ENCODE peak calls at places on chromosomes 1 and 21, in four cellular contexts. O, N, G and M are unnamed samples.

GRCh38 chr21:44888581-44889550 is 15.4 kb upstream of the PTTG1IP start:
- DNase-seq in O (peak), N (no peak), G (no peak), M (no peak)

GRCh38 chr1:89998306-89998705 is 3.4 kb downstream of the ZNF326 start:
- DNase-seq in O (no peak), N (no peak), G (no peak), M (no peak)

GRCh38 chr1:89802036-89802435 is 18.8 kb upstream of the LRRC8D start:
- DNase-seq in O (no peak), N (no peak), G (no peak), M (no peak)

GRCh38 chr1:25100151-25100841 is 132.0 kb downstream of the SYF2 start:
- DNase-seq in O (no peak), N (no peak), G (no peak), M (no peak)

GRCh38 chr21:27761623-27762022 is 794.7 kb upstream of the ADAMTS5 start:
- DNase-seq in O (no peak), N (no peak), G (no peak), M (no peak)

GRCh38 chr1:108877324-108877812 is 583 bp downstream of the GPSM2 start:
- DNase-seq in O (no peak), N (peak), G (no peak), M (no peak)

GRCh38 chr1:37347104-37347503 is 127.3 kb upstream of the ZC3H12A start:
- DNase-seq in O (no peak), N (no peak), G (no peak), M (no peak)

GRCh38 chr1:40477680-40478057 is 579 bp downstream of the ZFP69 start:
- DNase-seq in O (no peak), N (peak), G (no peak), M (no peak)

GRCh38 chr1:56780832-56781231 is 38.4 kb downstream of the FYB2 start:
- DNase-seq in O (no peak), N (no peak), G (no peak), M (no peak)

GRCh38 chr1:39885516-39885915 is 2.2 kb upstream of the TRIT1 start:
- DNase-seq in O (no peak), N (no peak), G (no peak), M (no peak)

GRCh38 chr1:186033744-186034345 is 299.7 kb downstream of the HMCN1 start:
- DNase-seq in O (no peak), N (peak), G (no peak), M (no peak)

GRCh38 chr1:52925571-52926005 is 1.5 kb upstream of the SCP2 start:
- DNase-seq in O (no peak), N (no peak), G (no peak), M (no peak)

GRCh38 chr1:203625623-203626189 is 926 bp upstream of the ATP2B4 start:
- DNase-seq in O (no peak), N (peak), G (peak), M (no peak)

GRCh38 chr1:5722635-5723157 is 269.5 kb downstream of the NPHP4 start:
- DNase-seq in O (no peak), N (no peak), G (no peak), M (no peak)

GRCh38 chr1:206447079-206447780 is 23.0 kb upstream of the IKBKE start:
- DNase-seq in O (no peak), N (no peak), G (no peak), M (no peak)

GRCh38 chr1:227939791-227940771 is 7.7 kb downstream of the WNT9A start:
- DNase-seq in O (peak), N (no peak), G (no peak), M (no peak)

GRCh38 chr1:63730211-63730610 is 43.6 kb upstream of the ROR1 start:
- DNase-seq in O (no peak), N (no peak), G (no peak), M (no peak)

GRCh38 chr1:200530551-200531261 is 89.8 kb downstream of the KIF14 start:
- DNase-seq in O (no peak), N (no peak), G (peak), M (no peak)

GRCh38 chr1:149925751-149926150 is 1.9 kb downstream of the SF3B4 start:
- DNase-seq in O (no peak), N (no peak), G (no peak), M (no peak)